ENCODE peak calls at places on chromosomes 13 and 19, in six cellular contexts. U, X, R, D, S and K are unnamed samples.

GRCh38 chr13:71935166-71935840 is 68.3 kb upstream of the DACH1 start:
- DNase-seq in U (no peak), S (no peak), R (no peak), D (no peak), X (no peak), K (no peak)

GRCh38 chr19:56308792-56309191 is 5.8 kb downstream of the ZSCAN5A start:
- DNase-seq in D (no peak), R (no peak), X (no peak), U (no peak), S (no peak), K (no peak)

GRCh38 chr13:111215081-111216047 is 100.3 kb downstream of the ARHGEF7 start:
- DNase-seq in R (no peak), X (no peak), U (no peak), S (no peak), D (no peak), K (no peak)

GRCh38 chr19:45222724-45223123 is 22.5 kb downstream of the EXOC3L2 start:
- DNase-seq in S (no peak), X (no peak), D (no peak), R (no peak), U (no peak), K (no peak)

GRCh38 chr13:21420706-21421105 is 38.4 kb downstream of the ZDHHC20 start:
- DNase-seq in X (no peak), R (no peak), U (peak), S (peak), D (no peak), K (no peak)

GRCh38 chr13:77190349-77190748 is 136.5 kb downstream of the MYCBP2 start:
- DNase-seq in X (no peak), D (no peak), S (no peak), U (no peak), R (no peak), K (no peak)

GRCh38 chr19:53195265-53195879 is 2.2 kb upstream of the ZNF665 start:
- DNase-seq in R (peak), X (peak), U (peak), D (peak), S (peak), K (peak)

GRCh38 chr13:102774596-102775375 is 1.2 kb upstream of the TEX30 start:
- DNase-seq in D (no peak), S (no peak), R (no peak), X (no peak), U (no peak), K (no peak)

GRCh38 chr19:13057147-13057572 is 45.5 kb downstream of the LYL1 start:
- DNase-seq in S (peak), R (no peak), U (no peak), D (no peak), X (no peak), K (no peak)

GRCh38 chr19:49594157-49595005 is 3.4 kb downstream of the PRR12 start:
- DNase-seq in S (no peak), D (no peak), X (no peak), U (no peak), R (no peak), K (no peak)

DNA sequence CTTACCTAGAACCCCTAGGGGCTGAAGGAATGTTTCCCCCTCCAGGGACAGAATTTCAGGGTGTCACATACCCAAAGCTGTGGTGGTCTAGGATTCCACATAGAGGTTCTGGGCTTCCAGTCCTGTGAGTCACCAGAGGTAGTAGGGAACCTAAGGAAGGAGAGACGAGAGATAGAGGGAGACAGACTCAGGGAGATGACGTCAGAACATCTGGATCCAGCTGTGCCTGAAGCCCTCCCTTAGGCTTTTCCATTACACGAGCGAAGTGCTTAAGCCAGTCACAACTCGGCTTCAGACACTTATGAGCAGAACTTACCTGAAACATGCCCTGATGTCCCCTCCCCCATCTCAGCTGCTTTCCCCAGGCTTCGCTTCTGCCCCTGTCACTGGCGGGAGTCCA is 11.8 kb upstream of the SELENOW start:
- DNase-seq in U (no peak), S (no peak), X (no peak), D (no peak), R (no peak), K (no peak)
- H3K27ac ChIP-seq in U (no peak), S (no peak), X (no peak), D (no peak), R (no peak), K (no peak)

GRCh38 chr19:55146078-55146647 is 2.8 kb downstream of the TNNT1 start:
- DNase-seq in S (peak), R (no peak), U (no peak), X (no peak), D (no peak), K (no peak)
- TF ChIP-seq CTCF in S (peak), R (no peak), U (peak), X (peak), D (peak), K (peak)

GRCh38 chr19:38684862-38685665 is 37.6 kb downstream of the ACTN4 start:
- DNase-seq in U (no peak), R (no peak), D (no peak), X (no peak), S (no peak), K (no peak)

GRCh38 chr19:38687837-38688378 is 40.5 kb downstream of the ACTN4 start:
- DNase-seq in S (no peak), R (no peak), D (no peak), U (no peak), X (no peak), K (no peak)

GRCh38 chr19:38684078-38684861 is 36.8 kb downstream of the ACTN4 start:
- DNase-seq in X (peak), U (peak), S (peak), D (peak), R (peak), K (no peak)

GRCh38 chr19:38686530-38686888 is 39.1 kb downstream of the ACTN4 start:
- DNase-seq in D (no peak), U (no peak), X (no peak), R (no peak), S (no peak), K (no peak)

GRCh38 chr19:38685666-38686529 is 38.4 kb downstream of the ACTN4 start:
- DNase-seq in R (no peak), D (no peak), S (peak), U (peak), X (no peak), K (no peak)
- H3K4me3 ChIP-seq in R (no peak), D (peak), S (no peak), U (no peak), X (no peak), K (no peak)

DNA sequence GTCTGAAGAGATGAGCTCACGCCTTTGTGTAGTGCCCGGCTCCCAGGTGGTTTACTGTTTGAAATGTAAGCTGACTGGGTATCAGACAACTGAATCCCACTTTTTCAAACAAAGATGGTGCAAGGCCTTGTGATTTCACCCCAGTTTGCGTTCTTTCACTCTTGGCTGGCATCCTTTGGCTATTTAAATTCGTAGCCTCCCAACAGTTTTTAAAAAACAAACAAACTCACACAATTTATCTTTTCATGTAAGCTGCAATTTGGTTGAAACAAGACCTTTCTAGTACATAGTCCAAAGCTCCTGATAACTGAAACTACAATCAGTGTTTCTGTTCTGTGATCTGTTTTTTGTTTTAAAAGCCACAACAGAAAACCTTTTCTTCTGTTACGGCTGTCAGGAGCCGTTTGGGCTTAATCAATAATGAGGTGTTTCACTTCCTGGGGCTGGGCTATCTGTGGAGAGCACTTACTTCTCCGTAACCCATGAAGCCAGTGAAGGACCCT is 65.1 kb upstream of the NPAS1 start:
- DNase-seq in X (no peak), R (no peak), D (no peak), S (no peak), U (no peak), K (no peak)
- H3K27ac ChIP-seq in X (peak), R (no peak), D (peak), S (peak), U (no peak), K (no peak)

DNA sequence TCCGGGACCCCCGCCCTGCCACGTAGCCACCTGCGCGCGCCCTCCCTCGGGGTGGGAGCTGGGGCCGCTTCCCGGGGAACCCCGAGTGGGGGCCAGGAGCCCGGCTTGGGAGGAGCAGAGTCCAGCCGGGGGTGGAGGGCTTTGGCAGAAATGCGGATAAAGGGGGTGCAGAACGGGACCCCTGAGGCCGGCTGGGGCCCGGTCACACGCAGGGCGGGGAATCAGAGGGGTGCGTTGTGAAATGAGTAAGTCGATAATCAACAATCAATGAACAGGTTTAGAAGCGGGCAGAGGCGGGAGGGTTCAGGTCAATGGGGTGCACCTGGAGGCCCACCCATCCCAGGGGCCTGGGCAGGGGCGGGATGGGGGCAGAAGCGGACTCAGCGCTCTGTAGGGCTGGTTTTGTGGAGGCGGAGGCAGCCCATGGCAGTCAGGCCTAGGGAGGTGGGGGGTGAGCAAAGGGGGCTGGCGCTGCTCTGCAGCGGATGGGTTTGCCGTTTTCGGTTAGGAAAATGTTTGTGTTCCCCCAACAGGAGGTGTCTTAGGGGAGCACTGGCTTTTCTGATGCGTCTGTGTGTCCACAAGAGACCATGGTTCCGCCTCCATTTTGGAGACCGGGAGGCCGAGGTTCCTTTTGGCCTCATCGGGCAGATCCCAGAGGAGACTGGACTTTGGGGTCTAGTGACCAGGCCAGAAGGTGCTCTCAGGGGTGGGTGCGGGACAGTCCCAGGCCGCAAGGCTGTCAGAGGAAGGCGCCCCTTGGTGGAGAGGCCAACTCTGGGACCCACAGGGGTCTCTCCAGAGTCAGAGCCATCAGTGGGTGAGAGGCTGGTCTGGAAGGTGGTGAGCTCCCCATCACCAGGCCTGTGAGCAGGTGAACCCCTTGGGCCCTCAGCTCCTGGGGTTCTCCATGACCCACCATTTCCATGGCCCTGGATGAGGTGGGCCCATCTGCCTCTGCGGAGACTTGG is 683 bp upstream of the DIRAS1 start:
- DNase-seq in D (no peak), S (no peak), U (no peak), X (no peak), R (no peak), K (no peak)
- TF ChIP-seq CTCF in D (no peak), S (no peak), U (no peak), X (no peak), R (no peak), K (no peak)

DNA sequence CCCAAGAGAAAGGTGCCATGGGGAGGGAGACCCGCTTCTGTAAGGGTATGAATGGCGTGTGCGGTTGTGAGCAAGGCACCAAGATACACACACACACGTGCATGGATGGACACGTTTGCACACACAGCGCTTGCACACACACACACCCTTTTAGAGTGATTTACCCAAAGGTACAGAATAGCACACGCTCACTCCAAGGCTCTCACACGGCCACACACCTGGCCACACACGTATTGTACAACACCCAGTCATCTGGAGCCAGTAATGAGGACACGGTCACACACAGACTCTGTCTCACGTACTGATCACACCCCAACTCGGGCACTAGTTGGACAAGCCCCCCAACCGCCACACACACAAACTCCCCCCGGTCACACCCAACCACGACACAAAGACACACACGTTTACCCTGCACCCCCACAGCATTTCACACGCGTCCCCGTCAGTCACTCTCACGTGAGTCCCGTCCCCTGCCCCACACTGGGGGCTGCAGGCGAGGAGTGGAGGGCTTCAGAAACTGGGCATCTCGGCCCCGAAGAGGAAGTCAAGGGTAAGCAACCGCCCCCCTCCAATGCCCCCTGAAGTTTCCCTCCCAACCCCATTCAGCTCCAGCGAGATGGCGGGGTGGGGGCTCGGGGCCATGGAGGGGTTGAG is 779 bp downstream of the OLFM2 start:
- DNase-seq in D (no peak), U (no peak), S (no peak), R (no peak), X (no peak), K (no peak)
- H3K4me3 ChIP-seq in D (peak), U (peak), S (peak), R (peak), X (no peak), K (peak)

DNA sequence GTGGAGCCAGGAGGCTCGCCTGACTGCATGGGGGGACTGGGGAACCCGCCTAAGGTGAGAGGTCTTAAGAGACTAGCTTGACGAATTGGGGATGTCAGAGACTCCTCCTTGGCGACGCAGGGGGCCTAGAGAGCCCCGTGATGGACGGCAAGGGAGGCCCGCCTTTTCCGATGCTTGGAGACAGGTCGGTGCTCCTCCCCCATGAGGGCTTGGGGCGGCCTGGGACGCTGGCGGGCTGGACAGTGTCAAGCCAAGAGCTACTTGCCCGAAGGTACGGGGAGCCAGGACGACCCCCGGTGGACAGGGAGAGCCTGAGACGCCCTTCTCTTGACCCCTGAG is 636 bp downstream of the SDHAF1 start:
- DNase-seq in D (peak), X (no peak), S (peak), R (no peak), U (peak), K (no peak)
- H3K27ac ChIP-seq in D (peak), X (peak), S (no peak), R (peak), U (peak), K (no peak)

GRCh38 chr13:99435116-99435515 is 66.2 kb upstream of the TM9SF2 start:
- DNase-seq in X (no peak), R (no peak), D (no peak), S (no peak), U (no peak), K (no peak)

GRCh38 chr13:99433543-99434075 is 67.7 kb upstream of the TM9SF2 start:
- DNase-seq in X (no peak), R (no peak), U (no peak), D (no peak), S (no peak), K (no peak)

GRCh38 chr13:99431927-99432636 is 69.2 kb upstream of the TM9SF2 start:
- DNase-seq in D (no peak), U (no peak), X (no peak), S (no peak), R (no peak), K (no peak)

GRCh38 chr13:99434258-99434788 is 66.9 kb upstream of the TM9SF2 start:
- DNase-seq in R (no peak), U (no peak), X (no peak), S (no peak), D (no peak), K (no peak)

DNA sequence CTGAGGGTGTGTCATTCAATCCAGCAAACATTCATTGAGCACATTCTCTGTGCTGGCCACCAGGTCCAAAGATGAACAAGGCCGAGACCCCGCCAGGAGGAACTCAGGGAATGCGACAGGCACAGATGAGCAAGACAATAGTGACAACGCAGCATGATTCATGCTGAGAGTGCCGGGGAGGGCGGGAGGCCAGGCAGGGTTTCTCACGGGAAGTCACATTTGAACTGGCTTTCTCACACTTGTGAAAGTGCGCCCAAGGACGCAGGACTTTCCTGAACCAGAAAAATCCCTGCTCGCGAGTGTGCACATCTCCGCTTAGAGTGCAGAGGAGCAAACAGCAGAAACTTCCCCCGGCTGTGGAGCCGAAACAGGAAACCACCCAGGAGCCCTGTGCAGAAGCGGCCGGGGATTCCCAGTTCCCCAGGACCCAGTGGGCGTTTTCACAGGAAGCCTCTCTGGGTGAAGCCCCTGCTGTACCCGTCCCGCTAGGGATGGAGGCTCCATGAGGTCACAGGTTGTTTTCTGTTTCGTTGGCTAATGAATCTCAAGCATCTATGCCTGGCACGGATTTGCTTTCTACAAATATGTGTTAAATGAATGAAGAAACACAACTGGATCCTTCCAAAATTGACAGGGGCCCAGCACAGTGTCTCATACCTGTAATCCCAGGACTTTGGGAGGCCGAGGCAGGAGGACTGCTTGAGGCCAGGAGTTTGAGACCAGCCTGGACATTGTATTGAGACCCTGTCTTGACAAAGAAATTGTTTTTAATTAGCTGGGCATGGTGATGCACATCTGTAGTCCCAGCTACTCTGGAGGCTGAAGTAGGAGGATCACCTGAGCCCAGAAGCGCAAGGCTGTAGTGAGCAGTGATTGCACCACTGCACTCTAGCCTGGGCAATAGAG is 68.4 kb upstream of the TM9SF2 start:
- DNase-seq in R (peak), X (no peak), D (peak), S (peak), U (peak), K (no peak)
- TF ChIP-seq CTCF in R (no peak), X (no peak), D (no peak), S (no peak), U (no peak), K (no peak)

DNA sequence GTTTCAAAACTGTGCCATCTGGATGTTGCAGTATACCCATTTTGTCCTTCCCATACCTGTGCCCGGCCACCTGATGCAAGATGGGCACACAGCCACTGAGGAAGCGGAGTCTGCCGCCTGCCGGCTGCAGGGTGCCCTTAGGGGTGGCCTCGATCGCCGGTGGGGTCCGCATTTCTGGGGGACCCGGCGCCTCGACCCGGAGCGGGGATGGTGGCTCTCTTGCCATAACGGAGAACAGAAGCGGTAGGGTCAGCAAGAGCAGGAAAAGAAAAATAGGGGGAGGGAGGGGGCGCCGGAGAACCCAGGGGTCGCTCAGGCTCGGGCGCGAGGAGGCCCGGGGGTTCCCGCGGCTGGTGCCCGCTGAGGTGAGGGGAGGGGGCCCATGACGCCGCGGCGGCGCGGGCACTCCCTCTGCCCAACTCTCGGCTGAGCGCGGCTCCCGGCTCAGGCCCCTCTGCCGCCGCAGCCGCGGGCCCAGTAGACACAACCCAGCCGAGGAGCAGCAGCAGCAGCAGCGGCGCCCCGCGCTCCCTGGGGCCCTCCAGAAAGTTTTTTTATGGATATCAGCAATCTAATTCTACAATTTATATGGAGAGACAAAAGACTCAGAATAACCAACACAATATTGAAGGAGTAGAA is 13.8 kb upstream of the CYP4F2 start:
- DNase-seq in U (no peak), R (no peak), D (no peak), X (no peak), S (no peak), K (no peak)
- H3K4me3 ChIP-seq in U (no peak), R (no peak), D (peak), X (no peak), S (no peak), K (no peak)

GRCh38 chr19:40411958-40412499 is 1.1 kb downstream of the PRX start:
- DNase-seq in R (no peak), X (no peak), U (no peak), S (no peak), D (no peak), K (no peak)
- H3K27ac ChIP-seq in R (peak), X (no peak), U (no peak), S (no peak), D (peak), K (no peak)